ENCODE peak calls at places on chromosomes 6 and 20, in five cellular contexts. R, H, C, F and O are unnamed samples. For H3K9me3, the result is how much of the 10 kb centered on the place peaks cover.

GRCh38 chr6:40948598-40948997 is 90.4 kb downstream of the UNC5CL start:
- DNase-seq in R (no peak), H (no peak), C (no peak), F (no peak), O (no peak)

GRCh38 chr6:109015185-109015584 is 79.5 kb downstream of the SESN1 start:
- DNase-seq in R (no peak), H (no peak), C (no peak), F (no peak), O (no peak)

GRCh38 chr20:1478566-1478965 is 11.9 kb upstream of the NSFL1C start:
- DNase-seq in R (no peak), H (peak), C (no peak), F (no peak), O (no peak)

GRCh38 chr6:139944131-139944530 is 569.7 kb upstream of the CITED2 start:
- DNase-seq in R (no peak), H (no peak), C (no peak), F (no peak), O (peak)

GRCh38 chr20:47713941-47714450 is 71.3 kb downstream of the SULF2 start:
- DNase-seq in R (no peak), H (no peak), C (no peak), F (no peak), O (no peak)

GRCh38 chr6:138882369-138883017 is 86.6 kb downstream of the ECT2L start:
- DNase-seq in R (no peak), H (no peak), C (no peak), F (no peak), O (no peak)

GRCh38 chr6:12278915-12279314 is 11.2 kb upstream of the EDN1 start:
- DNase-seq in R (no peak), H (no peak), C (no peak), F (no peak), O (no peak)

GRCh38 chr6:130547723-130548122 is 181.9 kb downstream of the TMEM200A start:
- DNase-seq in R (no peak), H (no peak), C (no peak), F (no peak), O (no peak)

GRCh38 chr20:2507875-2508630 is 662 bp downstream of the ZNF343 start:
- DNase-seq in R (peak), H (no peak), C (peak), F (no peak), O (peak)

GRCh38 chr6:1952726-1953360 is 292.6 kb downstream of the GMDS start:
- DNase-seq in R (no peak), H (peak), C (no peak), F (no peak), O (no peak)
- TF ChIP-seq CTCF in R (no peak), H (no peak), C (no peak), F (no peak), O (no peak)

GRCh38 chr20:36366623-36367369 is 60.7 kb downstream of the DLGAP4 start:
- DNase-seq in R (no peak), H (no peak), C (no peak), F (no peak), O (no peak)
- H3K9me3 ChIP-seq in R (under half), H (under half), C (under half), F (under half), O (under half)

DNA sequence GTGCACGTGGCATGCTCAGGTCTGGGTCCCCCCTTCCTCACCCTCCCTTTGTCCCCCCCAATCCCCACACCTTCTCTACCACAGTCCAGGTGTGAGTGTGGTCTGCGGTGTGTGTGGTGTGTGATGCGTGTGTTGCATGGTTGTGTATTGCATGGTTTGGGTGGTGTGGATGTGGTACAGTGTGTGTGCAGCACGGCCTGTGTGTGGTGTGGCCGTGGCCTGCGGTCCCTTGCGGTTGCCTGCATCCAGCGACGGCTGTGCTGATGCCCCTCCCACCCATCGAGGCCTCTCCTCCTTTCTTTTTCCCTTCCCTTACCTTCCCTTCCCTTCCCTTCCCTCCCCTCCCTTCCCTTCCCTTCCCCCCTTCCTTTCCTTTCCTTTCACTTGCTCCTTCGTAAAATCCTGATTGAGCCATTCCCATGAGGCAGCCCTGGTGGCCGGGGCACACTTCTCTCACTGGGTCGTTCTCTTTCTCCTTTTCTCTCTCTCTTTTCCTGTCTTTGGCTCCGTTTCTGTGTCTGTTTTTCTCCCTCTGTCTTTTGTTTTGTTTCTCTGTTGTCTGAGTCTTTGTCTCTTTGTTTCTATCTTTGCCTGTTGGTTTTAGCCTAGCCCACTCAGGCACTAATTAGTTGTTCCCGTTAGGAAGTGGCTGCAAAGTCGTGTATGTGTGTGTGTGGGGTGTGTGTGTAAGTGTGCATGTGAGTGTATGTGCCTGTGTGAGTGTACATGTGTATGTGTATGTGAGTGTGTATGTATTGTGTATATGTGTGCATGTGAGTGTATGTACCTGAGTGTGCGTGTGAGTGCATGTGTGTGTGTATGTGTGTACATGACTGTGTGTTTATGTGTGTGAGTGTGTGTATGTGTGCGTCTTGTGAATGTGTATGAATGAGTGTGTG is 65.7 kb downstream of the SRC start:
- DNase-seq in R (no peak), H (no peak), C (no peak), F (no peak), O (no peak)
- TF ChIP-seq CTCF in R (no peak), H (no peak), C (no peak), F (no peak), O (no peak)

GRCh38 chr6:67458265-67458664 is 1176.8 kb upstream of the ADGRB3 start:
- DNase-seq in R (peak), H (no peak), C (no peak), F (no peak), O (peak)
- H3K9me3 ChIP-seq in R (under half), H (under half), C (under half), F (under half), O (under half)

GRCh38 chr20:19802099-19802491 is 44.0 kb downstream of the RIN2 start:
- DNase-seq in R (no peak), H (no peak), C (no peak), F (no peak), O (no peak)

GRCh38 chr20:19799325-19799724 is 41.3 kb downstream of the RIN2 start:
- DNase-seq in R (no peak), H (no peak), C (no peak), F (no peak), O (no peak)

GRCh38 chr20:19806806-19807691 is 49.0 kb downstream of the RIN2 start:
- DNase-seq in R (no peak), H (peak), C (no peak), F (no peak), O (peak)

GRCh38 chr20:19807901-19808300 is 49.8 kb downstream of the RIN2 start:
- DNase-seq in R (no peak), H (no peak), C (no peak), F (no peak), O (no peak)

DNA sequence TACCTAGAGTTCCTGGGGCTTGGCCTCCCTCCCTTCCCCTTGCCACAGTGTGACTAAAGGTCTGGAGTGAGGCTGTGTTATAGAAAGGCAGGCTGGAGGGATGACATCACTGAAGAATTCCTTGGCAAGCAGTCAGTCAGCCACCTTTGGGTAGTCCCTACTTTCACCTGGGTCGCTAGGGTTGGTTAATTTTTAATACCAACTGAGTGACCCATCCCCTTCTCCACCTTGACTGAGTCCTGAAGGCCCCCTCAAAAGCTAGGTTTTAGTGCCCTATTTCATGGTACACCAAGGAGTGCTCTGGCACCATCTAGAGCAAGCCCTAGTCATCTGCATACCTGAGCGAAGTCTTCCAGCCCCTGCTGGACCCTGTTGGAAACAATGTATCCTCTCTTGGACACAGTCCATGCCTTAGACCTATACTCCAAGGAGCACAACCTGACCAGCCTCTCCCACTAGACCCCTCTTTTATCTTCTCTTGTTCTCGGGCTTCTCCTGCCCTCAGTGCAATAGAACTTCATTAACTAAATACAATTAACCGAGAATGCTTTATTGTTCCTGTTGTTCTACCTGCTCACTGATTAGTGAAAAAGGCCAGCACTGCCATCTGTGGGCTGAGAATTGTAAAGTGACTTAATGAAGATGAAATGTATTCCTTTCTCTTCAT is 44.6 kb downstream of the RIN2 start:
- DNase-seq in R (no peak), H (peak), C (no peak), F (no peak), O (no peak)
- TF ChIP-seq CTCF in R (peak), H (no peak), C (peak), F (peak), O (no peak)

GRCh38 chr6:31462026-31462963 is 35.6 kb upstream of the MICB start:
- DNase-seq in R (no peak), H (no peak), C (no peak), F (no peak), O (no peak)
- H3K9me3 ChIP-seq in R (under half), H (under half), C (under half), F (under half), O (under half)

DNA sequence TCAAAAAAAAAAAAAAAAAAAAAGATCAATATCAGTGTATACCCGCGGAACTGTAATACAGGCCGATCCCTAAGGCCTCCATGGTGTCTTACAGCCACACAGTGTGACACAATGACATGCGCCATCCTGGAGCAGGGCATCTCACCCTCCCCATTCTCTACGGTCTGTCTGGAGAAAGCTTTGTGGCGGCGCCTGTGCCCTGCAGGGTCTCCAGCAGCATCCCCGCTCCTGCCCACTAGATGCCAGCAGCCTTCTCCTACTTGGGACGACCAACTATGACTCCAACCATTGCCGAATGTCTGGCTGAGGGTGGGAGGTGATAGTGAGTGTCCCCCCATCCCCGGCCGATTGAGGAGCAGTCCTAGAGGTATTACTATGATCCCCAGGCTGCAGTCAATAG is 558.8 kb upstream of the AGPAT4 start:
- DNase-seq in R (no peak), H (no peak), C (no peak), F (no peak), O (no peak)
- TF ChIP-seq CTCF in R (no peak), H (no peak), C (no peak), F (no peak), O (no peak)

GRCh38 chr6:159590794-159591193 is 102.2 kb downstream of the SOD2 start:
- DNase-seq in R (no peak), H (no peak), C (no peak), F (no peak), O (no peak)
- H3K9me3 ChIP-seq in R (under half), H (under half), C (under half), F (under half), O (under half)